ENCODE peak calls at places on chromosomes 1 and 21, in six cellular contexts. T, Z, Q, G, C and D are unnamed samples.

GRCh38 chr1:101697057-101697456 is 299.7 kb downstream of the OLFM3 start:
- DNase-seq in Q (no peak), G (no peak), T (peak), Z (peak), C (no peak), D (no peak)

GRCh38 chr1:4796161-4796998 is 142.0 kb downstream of the AJAP1 start:
- DNase-seq in T (no peak), Z (no peak), Q (no peak), G (no peak), C (no peak), D (no peak)

GRCh38 chr1:53483170-53483569 is 24.0 kb downstream of the DMRTB1 start:
- DNase-seq in C (no peak), T (no peak), Z (no peak), G (no peak), Q (no peak), D (no peak)

GRCh38 chr1:55673416-55673815 is 458.3 kb upstream of the USP24 start:
- DNase-seq in Z (no peak), G (no peak), Q (no peak), C (no peak), T (no peak), D (no peak)

GRCh38 chr1:156486421-156487344 is 13.9 kb downstream of the MEF2D start:
- DNase-seq in C (no peak), T (no peak), Q (no peak), Z (no peak), G (no peak), D (no peak)

GRCh38 chr1:235102993-235103411 is 25.6 kb downstream of the TOMM20 start:
- DNase-seq in G (no peak), C (no peak), T (no peak), Q (no peak), Z (no peak), D (no peak)

GRCh38 chr1:109906160-109906838 is 4.3 kb upstream of the CSF1 start:
- DNase-seq in Z (no peak), Q (no peak), C (no peak), G (no peak), T (no peak), D (no peak)

GRCh38 chr1:221992427-221992826 is 250.5 kb upstream of the DUSP10 start:
- DNase-seq in Z (no peak), Q (no peak), T (no peak), C (no peak), G (no peak), D (no peak)

GRCh38 chr1:150543500-150544143 is 5.6 kb upstream of the ADAMTSL4 start:
- DNase-seq in Z (peak), T (no peak), C (no peak), Q (no peak), G (no peak), D (no peak)

GRCh38 chr1:105793541-105794146 is 1262.8 kb upstream of the PRMT6 start:
- DNase-seq in Z (peak), G (no peak), C (peak), T (no peak), Q (no peak), D (no peak)

GRCh38 chr21:41368361-41369104 is 6.7 kb downstream of the MX2 start:
- DNase-seq in C (no peak), T (no peak), Z (no peak), G (no peak), Q (no peak), D (no peak)
- H3K4me3 ChIP-seq in C (no peak), T (no peak), Z (no peak), G (no peak), Q (peak), D (no peak)

GRCh38 chr1:157774412-157774811 is 2.5 kb downstream of the FCRL2 start:
- DNase-seq in Q (no peak), T (no peak), Z (no peak), G (no peak), C (no peak), D (no peak)

GRCh38 chr1:157776971-157777386 is at the start of gene FCRL2:
- DNase-seq in T (no peak), Q (no peak), G (no peak), C (no peak), Z (no peak), D (no peak)

GRCh38 chr1:157773723-157774350 is 3.1 kb downstream of the FCRL2 start:
- DNase-seq in Z (no peak), C (peak), G (no peak), T (no peak), Q (no peak), D (no peak)

GRCh38 chr1:157771666-157772425 is 5.1 kb downstream of the FCRL2 start:
- DNase-seq in Q (no peak), C (no peak), G (no peak), Z (no peak), T (no peak), D (no peak)

DNA sequence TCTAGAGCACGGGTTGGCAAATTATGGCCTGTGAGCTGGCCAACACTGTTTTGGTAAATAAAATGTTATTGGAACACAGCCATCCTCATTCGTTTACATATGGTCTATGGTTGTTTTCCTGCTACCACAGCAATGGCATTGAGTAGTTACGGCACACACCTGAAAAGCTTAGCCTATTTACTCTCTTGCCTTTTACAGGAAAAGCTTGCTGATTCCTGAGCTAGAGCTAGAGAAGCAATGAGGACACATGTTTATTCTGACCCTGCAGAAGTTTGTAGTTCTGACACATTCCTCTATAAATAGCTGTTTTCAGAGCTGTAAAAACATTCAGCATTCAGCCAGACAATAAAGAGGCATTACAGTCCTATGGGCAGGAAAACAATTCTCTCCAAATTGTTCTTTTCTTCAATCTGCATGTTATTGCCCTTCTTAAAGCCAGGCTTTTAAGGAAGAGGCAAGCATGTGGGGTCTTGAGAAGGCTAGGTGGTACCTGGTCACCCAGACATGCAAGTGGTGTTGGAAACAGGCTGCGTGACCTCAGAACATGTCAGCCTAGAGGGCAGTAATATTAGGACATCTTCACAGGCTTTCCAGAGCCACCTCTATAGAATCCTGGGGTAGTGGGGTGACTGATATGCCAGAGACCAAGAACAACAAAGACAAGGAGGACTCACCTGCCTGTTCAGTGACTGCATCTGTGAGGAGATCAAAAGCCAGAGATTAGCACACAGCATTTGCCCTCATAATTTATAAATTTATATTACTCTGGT is 1.6 kb downstream of the FCRL2 start:
- DNase-seq in T (no peak), G (no peak), Z (no peak), C (no peak), Q (no peak), D (no peak)
- H3K4me3 ChIP-seq in T (no peak), G (no peak), Z (no peak), C (no peak), Q (no peak), D (no peak)

GRCh38 chr1:76279387-76279748 is 204.8 kb downstream of the ST6GALNAC3 start:
- DNase-seq in Z (no peak), Q (no peak), G (no peak), C (no peak), T (no peak), D (no peak)

GRCh38 chr1:76268341-76268740 is 193.8 kb downstream of the ST6GALNAC3 start:
- DNase-seq in T (no peak), Q (no peak), G (no peak), C (no peak), Z (no peak), D (no peak)

GRCh38 chr1:76278711-76279386 is 204.3 kb downstream of the ST6GALNAC3 start:
- DNase-seq in Z (no peak), G (no peak), Q (no peak), T (no peak), C (no peak), D (no peak)

GRCh38 chr1:76269175-76269574 is 194.6 kb downstream of the ST6GALNAC3 start:
- DNase-seq in G (peak), T (peak), Q (no peak), C (no peak), Z (peak), D (no peak)

GRCh38 chr1:76274302-76274701 is 199.8 kb downstream of the ST6GALNAC3 start:
- DNase-seq in Q (no peak), T (no peak), C (no peak), Z (no peak), G (no peak), D (no peak)
- H3K4me3 ChIP-seq in Q (no peak), T (no peak), C (no peak), Z (no peak), G (no peak), D (no peak)

GRCh38 chr1:33472349-33472980 is at the start of gene ZSCAN20:
- DNase-seq in T (peak), G (peak), Q (peak), Z (peak), C (peak), D (peak)
- H3K4me3 ChIP-seq in T (peak), G (peak), Q (peak), Z (peak), C (peak), D (peak)

GRCh38 chr1:33686551-33686950 is 177.3 kb upstream of the HMGB4 start:
- DNase-seq in Z (no peak), C (no peak), G (no peak), T (no peak), Q (no peak), D (no peak)

GRCh38 chr1:33687000-33687399 is 176.9 kb upstream of the HMGB4 start:
- DNase-seq in C (no peak), T (no peak), Q (no peak), G (no peak), Z (no peak), D (no peak)

GRCh38 chr1:33682371-33682770 is 181.5 kb upstream of the HMGB4 start:
- DNase-seq in G (no peak), T (no peak), C (no peak), Z (no peak), Q (no peak), D (no peak)

GRCh38 chr1:33684346-33685122 is 179.3 kb upstream of the HMGB4 start:
- DNase-seq in C (no peak), T (no peak), Q (no peak), Z (no peak), G (no peak), D (no peak)

GRCh38 chr1:33683913-33684312 is 180.0 kb upstream of the HMGB4 start:
- DNase-seq in Z (no peak), C (no peak), T (no peak), G (no peak), Q (peak), D (peak)
- H3K4me3 ChIP-seq in Z (no peak), C (no peak), T (no peak), G (no peak), Q (no peak), D (no peak)

GRCh38 chr1:241715435-241715834 is 63.4 kb downstream of the WDR64 start:
- DNase-seq in Q (no peak), Z (no peak), T (no peak), C (no peak), G (no peak), D (no peak)

GRCh38 chr1:241715956-241716355 is 63.9 kb downstream of the WDR64 start:
- DNase-seq in T (no peak), G (no peak), C (no peak), Q (no peak), Z (no peak), D (no peak)

GRCh38 chr1:241716915-241717651 is 65.0 kb downstream of the WDR64 start:
- DNase-seq in T (no peak), Z (no peak), G (no peak), C (no peak), Q (no peak), D (no peak)

GRCh38 chr1:241713316-241713715 is 61.2 kb downstream of the WDR64 start:
- DNase-seq in C (no peak), Z (no peak), T (no peak), G (no peak), Q (no peak), D (no peak)

GRCh38 chr1:241714321-241715218 is 62.5 kb downstream of the WDR64 start:
- DNase-seq in Z (no peak), Q (no peak), G (no peak), T (no peak), C (no peak), D (no peak)
- H3K4me3 ChIP-seq in Z (no peak), Q (no peak), G (no peak), T (no peak), C (no peak), D (no peak)

GRCh38 chr1:169750041-169750440 is 16.2 kb upstream of the SELE start:
- DNase-seq in Z (no peak), Q (no peak), T (no peak), C (no peak), G (no peak), D (no peak)
- H3K4me3 ChIP-seq in Z (no peak), Q (no peak), T (no peak), C (no peak), G (no peak), D (no peak)

GRCh38 chr1:206716519-206717236 is 32.0 kb downstream of the MAPKAPK2 start:
- DNase-seq in G (peak), C (no peak), T (no peak), Z (no peak), Q (no peak), D (no peak)
- H3K4me3 ChIP-seq in G (no peak), C (no peak), T (no peak), Z (no peak), Q (no peak), D (no peak)

GRCh38 chr1:2639203-2639602 is 6.4 kb upstream of the MMEL1 start:
- DNase-seq in Q (no peak), C (no peak), G (no peak), T (no peak), Z (no peak), D (no peak)
- H3K4me3 ChIP-seq in Q (no peak), C (no peak), G (no peak), T (no peak), Z (no peak), D (no peak)

GRCh38 chr21:45891388-45892155 is 90.0 kb upstream of the COL6A1 start:
- DNase-seq in C (no peak), Q (no peak), Z (no peak), G (peak), T (no peak), D (no peak)
- H3K4me3 ChIP-seq in C (no peak), Q (peak), Z (no peak), G (no peak), T (no peak), D (no peak)